ENCODE peak calls at places on chromosome 1, in six cellular contexts. F is ovary, Q is nephron progenitor cell, G is endothelial cell, P is GM13977, R is uterus. N is an unnamed sample.

GRCh38 chr1:203271018-203271743 is 34.1 kb upstream of the BTG2 start:
- DNase-seq in F (peak; percentile 64), Q (no peak), G (no peak), P (peak; percentile 72), R (peak; percentile 82), N (peak; percentile 70)

GRCh38 chr1:20932437-20932977 is 145.4 kb upstream of the HP1BP3 start:
- DNase-seq in F (no peak), Q (no peak), G (no peak), P (peak; percentile 10), R (no peak), N (peak; percentile 14)

GRCh38 chr1:61910035-61910434 is 167.8 kb downstream of the PATJ start:
- DNase-seq in F (no peak), Q (no peak), G (no peak), P (no peak), R (no peak), N (no peak)

GRCh38 chr1:176466514-176466913 is 3.5 kb downstream of the PAPPA2 start:
- DNase-seq in F (no peak), Q (no peak), G (peak; percentile 23), P (peak; percentile 5), R (no peak), N (peak; percentile 15)

GRCh38 chr1:21655748-21656147 is 13.4 kb downstream of the RAP1GAP start:
- DNase-seq in F (no peak), Q (no peak), G (no peak), P (no peak), R (no peak), N (no peak)

GRCh38 chr1:228542376-228542775 is 55.2 kb downstream of the RNF187 start:
- DNase-seq in F (no peak), Q (no peak), G (no peak), P (no peak), R (no peak), N (no peak)

GRCh38 chr1:54177726-54178125 is 22.1 kb downstream of the CYB5RL start:
- DNase-seq in F (no peak), Q (no peak), G (no peak), P (no peak), R (no peak), N (no peak)

GRCh38 chr1:50605186-50605875 is 182.1 kb upstream of the DMRTA2 start:
- DNase-seq in F (no peak), Q (no peak), G (peak; percentile 45), P (peak; percentile 18), R (no peak), N (peak; percentile 18)

GRCh38 chr1:103489881-103490280 is 35.6 kb upstream of the RNPC3 start:
- DNase-seq in F (no peak), Q (no peak), G (no peak), P (no peak), R (no peak), N (no peak)

GRCh38 chr1:220826729-220827128 is 40.0 kb downstream of the MTARC1 start:
- DNase-seq in F (no peak), Q (no peak), G (no peak), P (no peak), R (no peak), N (no peak)

GRCh38 chr1:212286437-212287131 is 1.4 kb downstream of the PPP2R5A start:
- DNase-seq in F (no peak), Q (no peak), G (no peak), P (no peak), R (no peak), N (no peak)

GRCh38 chr1:18972531-18972930 is 16.1 kb upstream of the IFFO2 start:
- DNase-seq in F (no peak), Q (no peak), G (no peak), P (no peak), R (peak; percentile 41), N (no peak)

GRCh38 chr1:165717918-165718515 is 19.7 kb upstream of the ALDH9A1 start:
- DNase-seq in F (no peak), Q (peak; percentile 26), G (peak; percentile 62), P (peak; percentile 57), R (peak; percentile 19), N (peak; percentile 66)

GRCh38 chr1:22889213-22889827 is 83.3 kb downstream of the LACTBL1 start:
- DNase-seq in F (no peak), Q (no peak), G (peak; percentile 33), P (peak; percentile 73), R (no peak), N (peak; percentile 60)

GRCh38 chr1:32361674-32362473 is 411 bp downstream of the FAM229A start:
- DNase-seq in F (peak; percentile 81), Q (peak; percentile 67), G (peak; percentile 58), P (peak; percentile 65), R (peak; percentile 64), N (peak; percentile 74)

GRCh38 chr1:182731852-182732575 is 47.6 kb upstream of the RGS8 start:
- DNase-seq in F (no peak), Q (no peak), G (no peak), P (no peak), R (no peak), N (no peak)

GRCh38 chr1:19468397-19468956 is 16.9 kb downstream of the CAPZB start:
- DNase-seq in F (no peak), Q (no peak), G (no peak), P (no peak), R (no peak), N (no peak)

GRCh38 chr1:203034422-203035110 is 8.3 kb downstream of the PPFIA4 start:
- DNase-seq in F (no peak), Q (no peak), G (no peak), P (no peak), R (no peak), N (no peak)

GRCh38 chr1:170556910-170557309 is 24.9 kb downstream of the GORAB start:
- DNase-seq in F (no peak), Q (no peak), G (no peak), P (no peak), R (no peak), N (no peak)

GRCh38 chr1:9822897-9823692 is 670 bp downstream of the CLSTN1 start:
- DNase-seq in F (peak; percentile 33), Q (peak; percentile 45), G (no peak), P (peak; percentile 55), R (peak; percentile 54), N (peak; percentile 62)

GRCh38 chr1:147757015-147757990 is 3.1 kb downstream of the GJA5 start:
- DNase-seq in F (no peak), Q (no peak), G (no peak), P (no peak), R (no peak), N (no peak)

GRCh38 chr1:238681451-238681850 is 704.9 kb upstream of the CHRM3 start:
- DNase-seq in F (no peak), Q (no peak), G (no peak), P (no peak), R (no peak), N (no peak)

GRCh38 chr1:2416403-2416802 is 4.0 kb upstream of the PEX10 start:
- DNase-seq in F (no peak), Q (no peak), G (no peak), P (no peak), R (no peak), N (no peak)

GRCh38 chr1:30318413-30318812 is 405.0 kb downstream of the MATN1 start:
- DNase-seq in F (no peak), Q (no peak), G (no peak), P (no peak), R (no peak), N (no peak)

GRCh38 chr1:226676381-226676780 is 62.7 kb downstream of the ITPKB start:
- DNase-seq in F (no peak), Q (no peak), G (no peak), P (no peak), R (no peak), N (no peak)

GRCh38 chr1:1462318-1462966 is 9.1 kb upstream of the ATAD3B start:
- DNase-seq in F (peak; percentile 54), Q (no peak), G (no peak), P (no peak), R (no peak), N (peak; percentile 49)

GRCh38 chr1:232568331-232568852 is 61.5 kb downstream of the SIPA1L2 start:
- DNase-seq in F (no peak), Q (no peak), G (no peak), P (no peak), R (no peak), N (no peak)

GRCh38 chr1:21302747-21303715 is 12.8 kb upstream of the ECE1 start:
- DNase-seq in F (no peak), Q (no peak), G (no peak), P (no peak), R (no peak), N (no peak)

GRCh38 chr1:80245813-80246212 is 1239.3 kb upstream of the ADGRL4 start:
- DNase-seq in F (no peak), Q (no peak), G (no peak), P (no peak), R (no peak), N (no peak)

GRCh38 chr1:118157506-118157905 is 27.5 kb downstream of the SPAG17 start:
- DNase-seq in F (no peak), Q (no peak), G (no peak), P (no peak), R (no peak), N (no peak)

GRCh38 chr1:118158918-118159317 is 26.1 kb downstream of the SPAG17 start:
- DNase-seq in F (no peak), Q (no peak), G (no peak), P (no peak), R (no peak), N (no peak)

GRCh38 chr1:118151312-118151937 is 33.6 kb downstream of the SPAG17 start:
- DNase-seq in F (no peak), Q (peak; percentile 72), G (peak; percentile 70), P (peak; percentile 14), R (no peak), N (peak; percentile 10)

GRCh38 chr1:118155106-118155505 is 29.9 kb downstream of the SPAG17 start:
- DNase-seq in F (no peak), Q (no peak), G (no peak), P (no peak), R (no peak), N (no peak)

DNA sequence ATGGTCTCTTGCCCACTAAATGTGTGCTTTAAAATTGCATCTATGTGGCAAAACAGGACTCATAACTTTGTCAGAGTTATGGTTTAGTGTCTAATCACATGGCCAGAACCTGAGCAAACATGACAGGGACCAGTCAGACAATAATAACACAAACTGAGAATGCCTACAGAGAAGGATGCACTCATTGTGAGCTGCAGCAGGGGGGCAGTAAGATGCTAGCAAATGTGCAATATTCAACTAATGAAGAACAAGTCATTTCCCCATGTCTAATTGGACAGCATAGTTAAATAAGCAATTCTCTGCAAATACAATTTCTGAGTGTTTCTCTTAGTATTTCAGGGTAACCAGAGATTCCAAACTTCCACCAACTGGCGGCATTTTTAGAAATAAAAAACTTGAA is 30.8 kb downstream of the SPAG17 start:
- DNase-seq in F (no peak), Q (no peak), G (no peak), P (peak; percentile 17), R (no peak), N (peak; percentile 33)
- TF ChIP-seq CTCF in F (no peak), Q (peak; percentile 50), G (no peak), P (peak; percentile 65), R (no peak), N (peak; percentile 40)

GRCh38 chr1:230077436-230078221 is 10.6 kb downstream of the GALNT2 start:
- DNase-seq in F (no peak), Q (no peak), G (no peak), P (no peak), R (no peak), N (no peak)
- TF ChIP-seq CTCF in F (no peak), Q (no peak), G (no peak), P (no peak), R (no peak), N (no peak)

GRCh38 chr1:155208656-155209372 is at the start of gene MTX1:
- DNase-seq in F (peak; percentile 92), Q (peak; percentile 90), G (peak; percentile 91), P (peak; percentile 92), R (peak; percentile 93), N (peak; percentile 91)
- TF ChIP-seq CTCF in F (peak; percentile 29), Q (no peak), G (no peak), P (no peak), R (no peak), N (no peak)

GRCh38 chr1:180623579-180624347 is 8.1 kb upstream of the XPR1 start:
- DNase-seq in F (no peak), Q (no peak), G (peak; percentile 25), P (no peak), R (no peak), N (no peak)
- TF ChIP-seq CTCF in F (no peak), Q (no peak), G (no peak), P (no peak), R (peak; percentile 24), N (no peak)